ENCODE peak calls at places on chromosomes 5 and 9, in four cellular contexts. L is mucosa of gallbladder, O is uterus, B is astrocyte of the spinal cord. N is an unnamed sample.

GRCh38 chr5:147223951-147224791 is 10.7 kb upstream of the STK32A start:
- DNase-seq in L (peak; percentile 47), O (peak; percentile 49), B (peak; percentile 63), N (peak; percentile 6)

GRCh38 chr5:36658016-36658415 is 51.6 kb downstream of the SLC1A3 start:
- DNase-seq in O (no peak), L (no peak), B (no peak), N (no peak)

GRCh38 chr9:98104445-98104881 is 14.6 kb downstream of the TRIM14 start:
- DNase-seq in L (no peak), O (no peak), B (no peak), N (no peak)

GRCh38 chr9:20042312-20042711 is 253.5 kb upstream of the SLC24A2 start:
- DNase-seq in O (no peak), B (no peak), L (no peak), N (no peak)

GRCh38 chr5:115601709-115602584 is at the start of gene TICAM2:
- DNase-seq in B (peak; percentile 74), L (peak; percentile 62), O (peak; percentile 61), N (peak; percentile 20)

GRCh38 chr9:129131300-129132145 is 20.3 kb downstream of the PTPA start:
- DNase-seq in L (peak; percentile 76), B (peak; percentile 56), O (peak; percentile 72), N (peak; percentile 66)

GRCh38 chr5:77428033-77428432 is 64.1 kb downstream of the WDR41 start:
- DNase-seq in B (no peak), L (no peak), O (no peak), N (no peak)

GRCh38 chr5:16067415-16067814 is 112.2 kb downstream of the MARCHF11 start:
- DNase-seq in L (no peak), O (no peak), B (no peak), N (no peak)

GRCh38 chr5:98163796-98164493 is 609.5 kb upstream of the RGMB start:
- DNase-seq in L (no peak), B (no peak), O (no peak), N (no peak)

GRCh38 chr5:132499440-132500243 is 9.1 kb upstream of the IRF1 start:
- DNase-seq in L (peak; percentile 9), B (no peak), O (no peak), N (no peak)

GRCh38 chr9:134177624-134178393 is 13.4 kb upstream of the RNU6ATAC start:
- DNase-seq in B (no peak), L (no peak), O (peak; percentile 12), N (no peak)

GRCh38 chr5:60026174-60026573 is 132.6 kb upstream of the PDE4D start:
- DNase-seq in L (no peak), O (no peak), B (peak; percentile 25), N (peak; percentile 26)

GRCh38 chr9:90331826-90332575 is 310.6 kb downstream of the DIRAS2 start:
- DNase-seq in L (no peak), B (peak; percentile 50), O (no peak), N (peak; percentile 59)

GRCh38 chr5:109921735-109922395 is 232.1 kb downstream of the MAN2A1 start:
- DNase-seq in L (no peak), B (no peak), O (no peak), N (no peak)

GRCh38 chr5:9350301-9350797 is 195.5 kb downstream of the SEMA5A start:
- DNase-seq in L (no peak), B (peak; percentile 65), O (no peak), N (no peak)

GRCh38 chr5:107696071-107696470 is 25.3 kb upstream of the EFNA5 start:
- DNase-seq in L (no peak), O (no peak), B (no peak), N (no peak)

GRCh38 chr9:6779417-6780241 is 21.9 kb downstream of the KDM4C start:
- DNase-seq in B (peak; percentile 12), L (no peak), O (no peak), N (no peak)

GRCh38 chr5:35316611-35317307 is 86.5 kb upstream of the PRLR start:
- DNase-seq in L (no peak), O (no peak), B (no peak), N (no peak)

GRCh38 chr5:137751869-137752491 is 2.2 kb downstream of the HNRNPA0 start:
- DNase-seq in L (no peak), B (peak; percentile 80), O (peak; percentile 40), N (peak; percentile 70)

GRCh38 chr9:76162751-76163500 is 231.3 kb downstream of the RFK start:
- DNase-seq in O (no peak), L (no peak), B (peak; percentile 70), N (no peak)

GRCh38 chr5:112554089-112554977 is 135.3 kb upstream of the EPB41L4A start:
- DNase-seq in L (no peak), B (no peak), O (no peak), N (no peak)

N was measured in kidney glomerular epithelial cell.